ENCODE peak calls at places on chromosomes 3 and 15, in seven cellular contexts. W is stimulated activated CD8-positive, alpha-beta memory T cell treated with anti-CD3 and anti-CD28 coated beads, Interleukin-15, amount 100 ng/mL, for 24 hours; G is left lobe of liver; H is RPMI7951; S is stimulated activated CD4-positive, alpha-beta T cell treated with anti-CD3 and anti-CD28 coated beads, Interleukin-1b, Interleukin-23, amount 100 ng/mL, for 1 hour; P is Right ventricle myocardium superior; B is activated gamma-delta T cell treated with Interleukin-2 at 50 U/mL for 16 hours. D is an unnamed sample.
A peak's percentile ranks its signal among the peaks of the same experiment; 100 is the strongest.

GRCh38 chr3:138818175-138818574 is 16.6 kb downstream of the PIK3CB start:
- DNase-seq in G (no peak), S (no peak), B (no peak), P (no peak), W (no peak), H (no peak), D (no peak)

GRCh38 chr3:49671291-49672288 is 2.6 kb upstream of the APEH start:
- DNase-seq in G (peak; percentile 87), B (peak; percentile 70), P (peak; percentile 66), H (peak; percentile 47), S (peak; percentile 48), W (peak; percentile 39), D (peak; percentile 74)

GRCh38 chr3:128983293-128984069 is 10.4 kb downstream of the CFAP92 start:
- DNase-seq in H (no peak), W (no peak), G (no peak), P (no peak), S (no peak), B (no peak), D (no peak)

GRCh38 chr3:44284949-44285348 is 43.3 kb downstream of the TOPAZ1 start:
- DNase-seq in S (no peak), H (no peak), W (no peak), G (no peak), B (no peak), P (no peak), D (no peak)

GRCh38 chr15:61243984-61244593 is 15.0 kb upstream of the RORA start:
- DNase-seq in P (no peak), W (no peak), H (no peak), B (no peak), S (no peak), G (no peak), D (no peak)

GRCh38 chr3:101179637-101180036 is 140.7 kb downstream of the IMPG2 start:
- DNase-seq in B (no peak), P (no peak), W (no peak), H (peak; percentile 21), S (no peak), G (no peak), D (peak; percentile 38)

GRCh38 chr3:149377408-149378111 is at the start of gene TM4SF1:
- DNase-seq in H (peak; percentile 93), W (no peak), S (no peak), G (no peak), P (peak; percentile 54), B (no peak), D (peak; percentile 100)

GRCh38 chr15:87672309-87672897 is 584.1 kb downstream of the NTRK3 start:
- DNase-seq in S (no peak), W (no peak), G (no peak), P (no peak), B (no peak), H (peak; percentile 68), D (peak; percentile 28)

GRCh38 chr15:85149460-85150129 is 167.9 kb downstream of the PDE8A start:
- DNase-seq in W (no peak), H (no peak), B (no peak), G (no peak), S (no peak), P (no peak), D (no peak)

GRCh38 chr3:47193871-47194859 is 30.3 kb upstream of the SETD2 start:
- DNase-seq in W (no peak), B (no peak), P (no peak), H (no peak), G (no peak), S (no peak), D (peak; percentile 6)

GRCh38 chr3:59422312-59422711 is 372.5 kb upstream of the CFAP20DC start:
- DNase-seq in B (no peak), S (no peak), P (no peak), H (peak; percentile 72), G (no peak), W (no peak), D (peak; percentile 83)

GRCh38 chr3:5638550-5638949 is 451.0 kb downstream of the EDEM1 start:
- DNase-seq in W (no peak), P (no peak), B (no peak), G (no peak), H (no peak), S (no peak), D (no peak)

GRCh38 chr3:187728248-187728647 is 17.0 kb downstream of the BCL6 start:
- DNase-seq in P (no peak), S (no peak), H (no peak), G (no peak), B (no peak), W (no peak), D (no peak)

D was measured in HT1080.